ENCODE peak calls at places on chromosomes 7 and 10, in six cellular contexts. E is NT2/D1, D is mesendoderm, P is neural progenitor cell, X is brain microvascular endothelial cell, L is sigmoid colon. W is an unnamed sample.

GRCh38 chr7:155645652-155646051 is 1.2 kb downstream of the RBM33 start:
- DNase-seq in E (no peak), D (no peak), P (no peak), X (no peak), L (no peak), W (no peak)

GRCh38 chr10:15879663-15880062 is 19.4 kb upstream of the MINDY3 start:
- DNase-seq in E (no peak), D (peak; percentile 51), P (peak; percentile 34), X (no peak), L (no peak), W (no peak)

GRCh38 chr7:7799138-7799537 is 80.7 kb upstream of the RPA3 start:
- DNase-seq in E (no peak), D (peak; percentile 29), P (no peak), X (peak; percentile 4), L (no peak), W (peak; percentile 70)

GRCh38 chr10:60491162-60491561 is 101.5 kb upstream of the ANK3 start:
- DNase-seq in E (no peak), D (no peak), P (no peak), X (no peak), L (no peak), W (no peak)

GRCh38 chr10:122327237-122328206 is 47.0 kb upstream of the PLEKHA1 start:
- DNase-seq in E (no peak), D (no peak), P (no peak), X (no peak), L (no peak), W (no peak)

GRCh38 chr10:44983895-44984278 is 5.3 kb upstream of the DEPP1 start:
- DNase-seq in E (no peak), D (no peak), P (no peak), X (no peak), L (peak; percentile 57), W (no peak)

GRCh38 chr7:129665013-129665401 is 53.5 kb downstream of the NRF1 start:
- DNase-seq in E (peak; percentile 90), D (peak; percentile 94), P (peak; percentile 35), X (peak; percentile 97), L (no peak), W (peak; percentile 96)

GRCh38 chr7:46751471-46751870 is 830.4 kb upstream of the IGFBP3 start:
- DNase-seq in E (no peak), D (no peak), P (no peak), X (no peak), L (no peak), W (no peak)

GRCh38 chr10:132832186-132832983 is 46.4 kb upstream of the NKX6-2 start:
- DNase-seq in E (no peak), D (no peak), P (no peak), X (no peak), L (peak; percentile 49), W (no peak)

GRCh38 chr7:5425507-5426225 is 2.0 kb upstream of the TNRC18 start:
- DNase-seq in E (peak; percentile 88), D (peak; percentile 97), P (peak; percentile 89), X (peak; percentile 72), L (peak; percentile 89), W (peak; percentile 96)

GRCh38 chr7:29087840-29088169 is 58.5 kb downstream of the CPVL start:
- DNase-seq in E (no peak), D (no peak), P (no peak), X (no peak), L (no peak), W (no peak)
- H3K4me3 ChIP-seq in E (no peak overlapping the region), D (no peak overlapping the region), P (no peak overlapping the region), X (no peak overlapping the region), L (no peak overlapping the region), W (no peak overlapping the region)

GRCh38 chr7:106108988-106109387 is 3.1 kb downstream of the SYPL1 start:
- DNase-seq in E (no peak), D (no peak), P (peak; percentile 6), X (no peak), L (no peak), W (no peak)
- H3K4me3 ChIP-seq in E (no peak overlapping the region), D (no peak overlapping the region), P (no peak overlapping the region), X (no peak overlapping the region), L (no peak overlapping the region), W (no peak overlapping the region)

GRCh38 chr10:103153765-103154197 is 39.3 kb downstream of the NT5C2 start:
- DNase-seq in E (no peak), D (peak; percentile 43), P (peak; percentile 10), X (no peak), L (no peak), W (peak; percentile 59)
- H3K4me3 ChIP-seq in E (no peak overlapping the region), D (no peak overlapping the region), P (peak overlapping the region; percentile 34), X (no peak overlapping the region), L (no peak overlapping the region), W (peak overlapping the region; percentile 10)

GRCh38 chr10:12459338-12459737 is 110.0 kb downstream of the CAMK1D start:
- DNase-seq in E (no peak), D (no peak), P (no peak), X (peak; percentile 43), L (no peak), W (no peak)
- H3K4me3 ChIP-seq in E (no peak overlapping the region), D (no peak overlapping the region), P (no peak overlapping the region), X (no peak overlapping the region), L (no peak overlapping the region), W (no peak overlapping the region)

DNA sequence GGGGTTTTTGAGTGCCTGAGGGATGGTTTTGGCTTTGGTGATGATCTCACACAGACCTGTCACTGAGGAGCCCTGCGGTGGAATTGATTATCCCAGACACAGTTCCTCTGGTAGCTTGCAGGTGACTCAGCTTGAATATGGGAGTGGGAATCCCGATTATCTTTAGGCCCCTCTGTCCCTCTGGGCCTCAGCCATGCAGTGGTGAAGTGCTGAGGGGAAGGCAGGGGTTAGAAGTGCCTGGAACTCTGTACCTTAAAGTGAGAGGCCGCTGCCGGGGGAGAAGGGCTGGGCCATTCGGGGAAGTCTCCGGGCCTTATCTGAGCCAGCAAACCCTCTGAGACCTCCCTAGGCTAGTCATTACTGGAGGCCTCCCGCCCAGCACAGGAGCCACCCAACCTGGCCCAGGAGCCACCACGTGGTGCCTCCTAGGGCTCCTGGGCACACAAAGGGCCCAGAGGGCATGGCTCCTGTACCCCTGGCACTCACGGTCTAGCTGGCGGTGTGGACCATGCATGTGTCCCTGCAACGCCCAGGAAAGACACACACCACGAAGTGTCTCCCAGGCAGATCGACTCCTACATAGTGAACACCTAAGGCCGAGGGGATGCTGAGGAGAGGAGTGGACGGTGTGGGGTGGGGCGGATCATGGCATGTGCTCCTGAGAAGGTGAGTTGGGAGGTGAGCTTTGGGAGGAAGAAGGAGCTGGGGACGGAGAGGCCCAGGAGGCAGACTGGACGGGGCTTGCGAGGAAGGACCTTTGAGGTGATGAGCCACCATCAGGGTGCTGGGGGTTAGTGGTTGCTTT is 56.2 kb downstream of the HK1 start:
- DNase-seq in E (no peak), D (peak; percentile 92), P (no peak), X (no peak), L (no peak), W (no peak)
- H3K4me3 ChIP-seq in E (no peak overlapping the region), D (no peak overlapping the region), P (no peak overlapping the region), X (no peak overlapping the region), L (no peak overlapping the region), W (no peak overlapping the region)

GRCh38 chr10:14732146-14732545 is 42.6 kb downstream of the FAM107B start:
- DNase-seq in E (no peak), D (no peak), P (no peak), X (no peak), L (no peak), W (no peak)

GRCh38 chr10:14723052-14723689 is 51.5 kb downstream of the FAM107B start:
- DNase-seq in E (no peak), D (no peak), P (no peak), X (no peak), L (no peak), W (no peak)

GRCh38 chr10:14727389-14727918 is 47.2 kb downstream of the FAM107B start:
- DNase-seq in E (no peak), D (no peak), P (no peak), X (no peak), L (no peak), W (no peak)
- H3K4me3 ChIP-seq in E (no peak overlapping the region), D (no peak overlapping the region), P (no peak overlapping the region), X (no peak overlapping the region), L (no peak overlapping the region), W (no peak overlapping the region)

DNA sequence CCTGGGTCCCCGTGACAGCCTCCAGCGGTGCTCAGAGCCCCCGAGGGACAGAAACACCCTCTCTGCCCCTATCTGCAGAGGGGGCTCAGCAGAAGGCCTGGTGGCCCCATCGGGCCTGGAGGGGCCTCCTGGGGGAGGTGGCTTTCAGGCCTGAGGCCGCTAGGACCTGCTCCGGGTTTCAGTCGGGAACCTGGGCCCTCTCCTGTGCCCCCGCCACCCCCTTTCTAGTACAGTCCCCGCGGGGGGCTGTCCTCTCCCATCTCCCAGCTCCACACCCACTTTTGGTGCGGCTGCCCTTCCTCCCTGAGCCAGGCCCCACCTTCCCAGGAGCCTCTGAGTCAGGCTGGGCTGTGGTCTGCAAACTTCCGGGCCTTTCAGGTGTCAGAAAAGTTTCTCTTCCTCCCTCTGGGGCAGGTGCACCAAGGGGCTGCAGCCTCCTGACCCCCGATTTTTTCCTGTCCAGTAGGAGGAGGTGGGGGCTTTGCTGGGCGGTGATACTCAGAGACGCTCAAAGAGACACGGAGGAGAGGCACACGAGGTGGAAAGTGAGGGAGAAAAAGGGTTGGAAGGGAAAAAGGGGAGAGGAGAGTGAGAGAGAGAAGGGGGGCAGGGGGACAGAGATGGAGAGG is 692 bp downstream of the CARD11 start:
- DNase-seq in E (no peak), D (peak; percentile 65), P (no peak), X (no peak), L (no peak), W (no peak)
- H3K4me3 ChIP-seq in E (peak overlapping the region; percentile 46), D (no peak overlapping the region), P (peak overlapping the region; percentile 55), X (peak overlapping the region; percentile 40), L (no peak overlapping the region), W (no peak overlapping the region)

DNA sequence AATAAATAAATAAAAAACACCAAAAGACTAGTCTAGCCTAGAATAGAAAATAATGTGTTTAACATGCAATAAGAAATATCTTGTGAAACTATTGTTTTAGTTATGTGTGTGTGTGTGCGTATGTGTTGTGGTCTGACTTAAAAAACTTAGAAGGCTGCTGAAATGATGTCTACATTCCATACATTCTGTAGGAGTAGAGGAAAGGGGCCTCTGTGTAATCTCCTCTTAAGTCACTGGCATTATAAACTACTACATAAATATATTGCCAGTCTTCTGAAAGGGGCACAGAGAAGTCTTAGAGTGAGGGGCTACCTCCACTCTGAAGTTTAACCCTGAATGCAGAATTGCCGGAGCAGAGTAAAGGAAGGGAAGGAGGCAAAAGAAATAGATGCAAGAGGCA is 75.9 kb downstream of the DNAJC1 start:
- DNase-seq in E (no peak), D (peak; percentile 17), P (no peak), X (peak; percentile 54), L (no peak), W (peak; percentile 51)
- H3K4me3 ChIP-seq in E (no peak overlapping the region), D (no peak overlapping the region), P (no peak overlapping the region), X (peak overlapping the region; percentile 12), L (no peak overlapping the region), W (no peak overlapping the region)

W was measured in foreskin fibroblast.